ENCODE peak calls at places on chromosomes 1 and 21, in seven cellular contexts. S is SHP77 treated with DMSO at 0.1 percent for 48 hours; R is activated effector memory CD4-positive, alpha-beta T cell treated with anti-CD3 and anti-CD28 coated beads, Interleukin-2, amount 50 U/mL, for 16 hours; C is smooth muscle cell of the brain vasculature; Y is tibial nerve; K is neuronal stem cell; E is GM19239. P is an unnamed sample.

GRCh38 chr1:22517936-22518335 is 45.4 kb upstream of the EPHA8 start:
- DNase-seq in S (no peak), R (no peak), C (no peak), Y (no peak), K (no peak), E (no peak), P (no peak)

GRCh38 chr1:116386042-116386441 is 13.0 kb downstream of the ATP1A1 start:
- DNase-seq in S (no peak), R (no peak), C (no peak), Y (no peak), K (no peak), E (no peak), P (no peak)

GRCh38 chr1:93980320-93980744 is 71.1 kb upstream of the GCLM start:
- DNase-seq in S (peak; percentile 74), R (no peak), C (no peak), Y (no peak), K (peak; percentile 12), E (no peak), P (no peak)

GRCh38 chr1:27821761-27822315 is 8.7 kb upstream of the PPP1R8 start:
- DNase-seq in S (no peak), R (no peak), C (no peak), Y (no peak), K (no peak), E (no peak), P (no peak)

GRCh38 chr1:39082140-39082799 is 56.1 kb downstream of the NDUFS5 start:
- DNase-seq in S (no peak), R (no peak), C (no peak), Y (no peak), K (peak; percentile 29), E (no peak), P (no peak)

GRCh38 chr21:31349208-31349607 is 5.1 kb upstream of the TIAM1 start:
- DNase-seq in S (no peak), R (no peak), C (no peak), Y (no peak), K (no peak), E (no peak), P (no peak)

GRCh38 chr1:2275796-2276536 is 47.8 kb downstream of the SKI start:
- DNase-seq in S (peak; percentile 8), R (no peak), C (no peak), Y (no peak), K (no peak), E (no peak), P (no peak)

GRCh38 chr21:39503138-39503762 is 51.5 kb downstream of the SH3BGR start:
- DNase-seq in S (no peak), R (no peak), C (no peak), Y (no peak), K (no peak), E (no peak), P (no peak)

GRCh38 chr1:54239603-54240002 is 39.6 kb downstream of the MRPL37 start:
- DNase-seq in S (no peak), R (no peak), C (no peak), Y (no peak), K (no peak), E (no peak), P (no peak)

GRCh38 chr1:226682841-226683800 is 56.0 kb downstream of the ITPKB start:
- DNase-seq in S (no peak), R (peak; percentile 69), C (no peak), Y (no peak), K (no peak), E (no peak), P (no peak)

GRCh38 chr1:52253421-52253820 is 111.5 kb downstream of the ZFYVE9 start:
- DNase-seq in S (no peak), R (no peak), C (no peak), Y (no peak), K (no peak), E (no peak), P (no peak)

GRCh38 chr21:39385299-39386145 is 36.6 kb upstream of the HMGN1 start:
- DNase-seq in S (peak; percentile 75), R (peak; percentile 84), C (no peak), Y (no peak), K (no peak), E (peak; percentile 55), P (no peak)

GRCh38 chr1:60510162-60510561 is 436.6 kb upstream of the C1orf87 start:
- DNase-seq in S (no peak), R (no peak), C (no peak), Y (no peak), K (no peak), E (no peak), P (no peak)

GRCh38 chr1:91166106-91166712 is 144.4 kb upstream of the ZNF644 start:
- DNase-seq in S (peak; percentile 34), R (peak; percentile 74), C (peak; percentile 29), Y (peak; percentile 45), K (peak; percentile 60), E (peak; percentile 19), P (no peak)

GRCh38 chr21:43333301-43334062 is 93.4 kb downstream of the SIK1 start:
- DNase-seq in S (no peak), R (no peak), C (no peak), Y (peak; percentile 31), K (peak; percentile 56), E (no peak), P (no peak)

GRCh38 chr1:151935154-151935553 is 25.8 kb upstream of the THEM4 start:
- DNase-seq in S (no peak), R (no peak), C (no peak), Y (no peak), K (no peak), E (no peak), P (no peak)

GRCh38 chr1:7482772-7483495 is 288.2 kb upstream of the VAMP3 start:
- DNase-seq in S (no peak), R (no peak), C (no peak), Y (no peak), K (no peak), E (no peak), P (no peak)

P was measured in GOT3.